ENCODE peak calls at places on chromosome 6, in four cellular contexts. S is activated naive CD4-positive, alpha-beta T cell treated with anti-CD3 and anti-CD28 coated beads, Interleukin-2, amount 10 ng/mL, durations not matched to agents 7 days and 5 days; L is Right ventricle myocardium inferior; E is posterior cingulate gyrus. D is an unnamed sample.

GRCh38 chr6:4342407-4343137 is 207.2 kb upstream of the ECI2 start:
- DNase-seq in S (no peak), L (no peak), E (no peak), D (no peak)

GRCh38 chr6:39313526-39314272 is 520 bp downstream of the KCNK17 start:
- DNase-seq in L (no peak), S (no peak), E (peak), D (peak)

GRCh38 chr6:39978240-39978639 is 44.0 kb upstream of the MOCS1 start:
- DNase-seq in L (no peak), E (no peak), S (no peak), D (no peak)

GRCh38 chr6:158072083-158072721 is 90.5 kb downstream of the SYNJ2 start:
- DNase-seq in S (peak), E (peak), L (no peak), D (no peak)

GRCh38 chr6:144655376-144655775 is 370.2 kb downstream of the UTRN start:
- DNase-seq in S (no peak), L (no peak), E (no peak), D (no peak)

GRCh38 chr6:150119256-150119655 is 23.6 kb upstream of the PPP1R14C start:
- DNase-seq in E (no peak), L (no peak), S (no peak), D (no peak)

GRCh38 chr6:53795702-53796450 is 1.1 kb downstream of the LRRC1 start:
- DNase-seq in L (peak), E (peak), S (peak), D (no peak)

GRCh38 chr6:148964467-148964866 is 217.6 kb downstream of the UST start:
- DNase-seq in L (no peak), E (no peak), S (no peak), D (no peak)

GRCh38 chr6:5205035-5205469 is 55.7 kb downstream of the LYRM4 start:
- DNase-seq in L (peak), E (no peak), S (no peak), D (no peak)

GRCh38 chr6:1786455-1787108 is 176.9 kb downstream of the FOXC1 start:
- DNase-seq in L (peak), S (no peak), E (no peak), D (no peak)

GRCh38 chr6:110886555-110887167 is 12.1 kb downstream of the AMD1 start:
- DNase-seq in L (no peak), E (no peak), S (no peak), D (no peak)

GRCh38 chr6:99522531-99522930 is 7.3 kb upstream of the USP45 start:
- DNase-seq in E (no peak), L (no peak), S (no peak), D (no peak)

D was measured in NCI-H2171.